ENCODE peak calls at places on chromosome 1, in six cellular contexts. One of them, this sample, is unnamed.
A peak's percentile ranks its signal among the peaks of the same experiment; 100 is the strongest.

GRCh38 chr1:193185861-193186714 is at the start of gene B3GALT2:
- DNase-seq in HFFc6: peak; percentile 24
- DNase-seq in ascending aorta: no peak
- DNase-seq in endothelial cell: no peak
- DNase-seq in CD8-positive, alpha-beta T cell: no peak
- DNase-seq in GM12864: no peak
- DNase-seq in this sample: no peak

GRCh38 chr1:42950146-42950480 is 8.6 kb downstream of the SLC2A1 start:
- DNase-seq in HFFc6: peak; percentile 52
- DNase-seq in ascending aorta: no peak
- DNase-seq in endothelial cell: no peak
- DNase-seq in CD8-positive, alpha-beta T cell: no peak
- DNase-seq in GM12864: no peak
- DNase-seq in this sample: no peak

GRCh38 chr1:24410750-24411149 is 2.8 kb downstream of the STPG1 start:
- DNase-seq in HFFc6: no peak
- DNase-seq in ascending aorta: no peak
- DNase-seq in endothelial cell: no peak
- DNase-seq in CD8-positive, alpha-beta T cell: no peak
- DNase-seq in GM12864: no peak
- DNase-seq in this sample: no peak

GRCh38 chr1:114485286-114485685 is 25.7 kb downstream of the TRIM33 start:
- DNase-seq in HFFc6: no peak
- DNase-seq in ascending aorta: no peak
- DNase-seq in endothelial cell: no peak
- DNase-seq in CD8-positive, alpha-beta T cell: no peak
- DNase-seq in GM12864: no peak
- DNase-seq in this sample: no peak

GRCh38 chr1:19687414-19687813 is 22.7 kb downstream of the HTR6 start:
- DNase-seq in HFFc6: no peak
- DNase-seq in ascending aorta: no peak
- DNase-seq in endothelial cell: no peak
- DNase-seq in CD8-positive, alpha-beta T cell: no peak
- DNase-seq in GM12864: no peak
- DNase-seq in this sample: no peak

GRCh38 chr1:236172041-236172579 is 29.8 kb downstream of the GPR137B start:
- DNase-seq in HFFc6: no peak
- DNase-seq in ascending aorta: no peak
- DNase-seq in endothelial cell: no peak
- DNase-seq in CD8-positive, alpha-beta T cell: no peak
- DNase-seq in GM12864: no peak
- DNase-seq in this sample: no peak

GRCh38 chr1:85268801-85269585 is 7.4 kb downstream of the BCL10 start:
- DNase-seq in HFFc6: no peak
- DNase-seq in ascending aorta: no peak
- DNase-seq in endothelial cell: no peak
- DNase-seq in CD8-positive, alpha-beta T cell: no peak
- DNase-seq in GM12864: no peak
- DNase-seq in this sample: no peak

GRCh38 chr1:181909010-181909409 is 152.5 kb downstream of the ZNF648 start:
- DNase-seq in HFFc6: no peak
- DNase-seq in ascending aorta: no peak
- DNase-seq in endothelial cell: no peak
- DNase-seq in CD8-positive, alpha-beta T cell: no peak
- DNase-seq in GM12864: no peak
- DNase-seq in this sample: no peak

GRCh38 chr1:202251424-202252256 is 58.0 kb downstream of the LGR6 start:
- DNase-seq in HFFc6: no peak
- DNase-seq in ascending aorta: no peak
- DNase-seq in endothelial cell: no peak
- DNase-seq in CD8-positive, alpha-beta T cell: no peak
- DNase-seq in GM12864: no peak
- DNase-seq in this sample: no peak

GRCh38 chr1:66253330-66253921 is 280.5 kb upstream of the SGIP1 start:
- DNase-seq in HFFc6: peak; percentile 84
- DNase-seq in ascending aorta: no peak
- DNase-seq in endothelial cell: peak; percentile 33
- DNase-seq in CD8-positive, alpha-beta T cell: no peak
- DNase-seq in GM12864: no peak
- DNase-seq in this sample: no peak

GRCh38 chr1:52368383-52369172 is 2.6 kb upstream of the CC2D1B start:
- DNase-seq in HFFc6: no peak
- DNase-seq in ascending aorta: no peak
- DNase-seq in endothelial cell: peak; percentile 62
- DNase-seq in CD8-positive, alpha-beta T cell: peak; percentile 64
- DNase-seq in GM12864: no peak
- DNase-seq in this sample: peak; percentile 77
- TF ChIP-seq CTCF in HFFc6: peak; percentile 14
- TF ChIP-seq CTCF in ascending aorta: no peak
- TF ChIP-seq CTCF in endothelial cell: no peak
- TF ChIP-seq CTCF in CD8-positive, alpha-beta T cell: no peak
- TF ChIP-seq CTCF in GM12864: peak; percentile 5
- TF ChIP-seq CTCF in this sample: no peak

GRCh38 chr1:119831027-119831426 is 19.8 kb upstream of the REG4 start:
- DNase-seq in HFFc6: no peak
- DNase-seq in ascending aorta: no peak
- DNase-seq in endothelial cell: no peak
- DNase-seq in CD8-positive, alpha-beta T cell: no peak
- DNase-seq in GM12864: no peak
- DNase-seq in this sample: no peak

GRCh38 chr1:119829636-119830035 is 18.4 kb upstream of the REG4 start:
- DNase-seq in HFFc6: no peak
- DNase-seq in ascending aorta: no peak
- DNase-seq in endothelial cell: no peak
- DNase-seq in CD8-positive, alpha-beta T cell: no peak
- DNase-seq in GM12864: no peak
- DNase-seq in this sample: no peak

GRCh38 chr1:119822406-119822805 is 11.1 kb upstream of the REG4 start:
- DNase-seq in HFFc6: no peak
- DNase-seq in ascending aorta: no peak
- DNase-seq in endothelial cell: no peak
- DNase-seq in CD8-positive, alpha-beta T cell: no peak
- DNase-seq in GM12864: no peak
- DNase-seq in this sample: no peak

GRCh38 chr1:119828266-119828665 is 17.0 kb upstream of the REG4 start:
- DNase-seq in HFFc6: no peak
- DNase-seq in ascending aorta: no peak
- DNase-seq in endothelial cell: no peak
- DNase-seq in CD8-positive, alpha-beta T cell: no peak
- DNase-seq in GM12864: no peak
- DNase-seq in this sample: no peak

DNA sequence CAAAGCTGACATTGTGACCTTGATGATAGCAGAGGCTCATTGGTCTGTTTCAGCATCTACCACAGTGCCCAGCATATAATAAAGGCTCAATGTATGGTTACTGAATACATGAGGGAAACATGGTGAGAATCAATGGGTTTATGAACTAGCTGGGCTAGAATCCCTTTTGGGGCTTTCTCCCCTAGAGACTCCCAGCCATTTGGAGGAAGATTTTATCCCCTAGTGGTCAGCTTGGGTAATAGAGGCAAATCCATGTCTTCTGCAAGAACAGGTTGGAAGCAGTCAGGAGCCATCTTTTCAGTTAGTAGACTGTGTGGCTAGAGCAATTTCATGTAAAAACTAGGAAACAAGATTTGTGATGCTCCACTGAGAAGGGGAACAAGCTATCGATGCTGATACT is 15.8 kb upstream of the REG4 start:
- DNase-seq in HFFc6: no peak
- DNase-seq in ascending aorta: no peak
- DNase-seq in endothelial cell: no peak
- DNase-seq in CD8-positive, alpha-beta T cell: no peak
- DNase-seq in GM12864: no peak
- DNase-seq in this sample: no peak
- TF ChIP-seq CTCF in HFFc6: peak; percentile 76
- TF ChIP-seq CTCF in ascending aorta: no peak
- TF ChIP-seq CTCF in endothelial cell: peak; percentile 79
- TF ChIP-seq CTCF in CD8-positive, alpha-beta T cell: no peak
- TF ChIP-seq CTCF in GM12864: peak; percentile 67
- TF ChIP-seq CTCF in this sample: peak; percentile 34

DNA sequence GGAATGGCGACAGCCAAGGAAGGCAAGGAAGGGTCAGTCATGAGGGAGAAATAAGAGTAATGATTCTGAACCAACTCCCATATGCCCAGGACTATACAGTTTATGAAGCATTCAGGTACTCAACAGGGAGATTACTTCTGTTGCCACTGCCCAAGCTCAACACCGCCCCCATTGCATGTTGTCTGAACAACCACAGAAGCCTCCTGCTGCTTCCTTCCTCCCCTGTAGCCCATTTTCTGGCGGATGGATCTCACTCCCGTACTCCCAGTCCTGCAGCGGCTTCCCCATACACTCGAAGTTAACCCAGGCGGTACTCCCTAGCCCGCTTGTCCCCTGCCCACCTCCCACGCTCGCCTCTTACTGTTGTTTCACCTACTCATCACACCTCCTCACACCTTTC is 103.0 kb downstream of the BEND5 start:
- DNase-seq in HFFc6: no peak
- DNase-seq in ascending aorta: no peak
- DNase-seq in endothelial cell: peak; percentile 40
- DNase-seq in CD8-positive, alpha-beta T cell: no peak
- DNase-seq in GM12864: no peak
- DNase-seq in this sample: no peak
- TF ChIP-seq CTCF in HFFc6: no peak
- TF ChIP-seq CTCF in ascending aorta: no peak
- TF ChIP-seq CTCF in endothelial cell: no peak
- TF ChIP-seq CTCF in CD8-positive, alpha-beta T cell: no peak
- TF ChIP-seq CTCF in GM12864: peak; percentile 40
- TF ChIP-seq CTCF in this sample: peak; percentile 40

GRCh38 chr1:49765034-49765433 is 258.7 kb downstream of the AGBL4 start:
- DNase-seq in HFFc6: no peak
- DNase-seq in ascending aorta: no peak
- DNase-seq in endothelial cell: no peak
- DNase-seq in CD8-positive, alpha-beta T cell: no peak
- DNase-seq in GM12864: no peak
- DNase-seq in this sample: no peak
- TF ChIP-seq CTCF in HFFc6: no peak
- TF ChIP-seq CTCF in ascending aorta: no peak
- TF ChIP-seq CTCF in endothelial cell: no peak
- TF ChIP-seq CTCF in CD8-positive, alpha-beta T cell: no peak
- TF ChIP-seq CTCF in GM12864: no peak
- TF ChIP-seq CTCF in this sample: no peak

DNA sequence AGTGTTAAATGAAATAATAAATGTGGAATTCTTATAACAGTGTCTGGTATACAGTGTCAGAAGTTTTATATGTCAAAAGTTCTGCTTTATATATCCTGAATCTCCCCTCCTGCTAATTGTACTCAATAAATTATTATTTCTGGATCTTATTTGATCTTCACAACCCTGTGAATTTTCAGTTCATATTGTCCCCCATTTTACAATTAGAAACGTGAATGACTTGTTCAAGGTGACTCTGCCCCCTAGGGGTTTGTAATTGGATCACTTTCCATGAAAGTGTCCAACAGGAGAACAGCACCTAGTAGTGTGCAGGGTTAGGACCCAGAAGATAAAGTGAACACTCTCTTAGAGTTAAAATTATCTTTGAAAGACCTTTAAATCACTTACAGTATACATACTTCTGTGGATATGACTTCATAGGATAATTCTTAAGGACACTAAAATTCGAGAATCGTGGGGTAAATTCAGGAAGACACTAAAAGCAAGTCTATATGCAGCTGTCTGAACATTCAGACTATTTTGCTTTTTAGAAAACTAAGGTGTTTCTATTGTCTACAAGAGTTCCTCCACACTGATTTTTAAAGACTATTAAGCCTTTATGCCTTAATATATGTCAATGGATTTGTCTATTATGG is 4.5 kb upstream of the DDR2 start:
- DNase-seq in HFFc6: peak; percentile 36
- DNase-seq in ascending aorta: no peak
- DNase-seq in endothelial cell: peak; percentile 17
- DNase-seq in CD8-positive, alpha-beta T cell: no peak
- DNase-seq in GM12864: no peak
- DNase-seq in this sample: no peak
- TF ChIP-seq CTCF in HFFc6: peak; percentile 84
- TF ChIP-seq CTCF in ascending aorta: peak; percentile 18
- TF ChIP-seq CTCF in endothelial cell: peak; percentile 64
- TF ChIP-seq CTCF in CD8-positive, alpha-beta T cell: peak; percentile 43
- TF ChIP-seq CTCF in GM12864: peak; percentile 47
- TF ChIP-seq CTCF in this sample: peak; percentile 39

GRCh38 chr1:26035959-26036755 is 9.8 kb downstream of the SLC30A2 start:
- DNase-seq in HFFc6: peak; percentile 57
- DNase-seq in ascending aorta: peak; percentile 20
- DNase-seq in endothelial cell: peak; percentile 91
- DNase-seq in CD8-positive, alpha-beta T cell: peak; percentile 79
- DNase-seq in GM12864: no peak
- DNase-seq in this sample: peak; percentile 93
- TF ChIP-seq CTCF in HFFc6: peak; percentile 100
- TF ChIP-seq CTCF in ascending aorta: peak; percentile 100
- TF ChIP-seq CTCF in endothelial cell: peak; percentile 100
- TF ChIP-seq CTCF in CD8-positive, alpha-beta T cell: peak; percentile 99
- TF ChIP-seq CTCF in GM12864: peak; percentile 98
- TF ChIP-seq CTCF in this sample: peak; percentile 99

DNA sequence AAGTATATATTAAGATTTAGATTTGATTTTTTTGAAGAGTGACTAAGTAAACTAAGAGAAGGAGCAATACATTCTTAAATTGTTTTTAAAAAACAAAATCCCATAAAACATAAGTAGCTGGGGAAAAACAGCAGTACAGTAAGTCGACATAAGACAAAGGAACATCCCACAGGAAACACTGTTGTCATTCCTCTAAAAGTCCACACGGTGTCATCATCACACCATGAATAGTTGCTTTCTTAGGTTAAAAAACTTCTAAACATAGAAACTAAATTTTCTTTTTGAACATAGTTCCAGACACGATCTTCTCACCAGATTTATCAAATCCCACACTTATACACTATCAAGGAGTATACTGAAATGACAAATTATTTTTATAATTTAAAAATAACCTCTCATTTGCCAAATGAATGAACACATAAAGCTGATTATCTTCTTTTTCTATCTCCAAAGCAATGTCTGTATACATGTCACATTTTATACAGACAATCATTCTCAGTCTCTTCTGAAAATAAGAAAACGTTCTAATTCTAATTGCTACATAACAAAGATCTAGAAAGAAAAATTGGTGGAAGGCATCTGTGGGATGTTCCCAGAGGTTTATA is 15.8 kb downstream of the ODF2L start:
- DNase-seq in HFFc6: peak; percentile 53
- DNase-seq in ascending aorta: no peak
- DNase-seq in endothelial cell: no peak
- DNase-seq in CD8-positive, alpha-beta T cell: no peak
- DNase-seq in GM12864: no peak
- DNase-seq in this sample: no peak
- TF ChIP-seq CTCF in HFFc6: peak; percentile 93
- TF ChIP-seq CTCF in ascending aorta: peak; percentile 66
- TF ChIP-seq CTCF in endothelial cell: peak; percentile 81
- TF ChIP-seq CTCF in CD8-positive, alpha-beta T cell: peak; percentile 93
- TF ChIP-seq CTCF in GM12864: peak; percentile 60
- TF ChIP-seq CTCF in this sample: peak; percentile 84